ENCODE peak calls at places on chromosome 11, in seven cellular contexts. M is GM23338, H is astrocyte of the spinal cord, A is heart right ventricle, J is BJ, O is cardiac fibroblast, U is mucosa of descending colon. S is an unnamed sample.

GRCh38 chr11:94840209-94840608 is 72.1 kb downstream of the AMOTL1 start:
- DNase-seq in O (no peak), A (no peak), H (no peak), M (no peak), U (no peak), J (peak), S (no peak)

GRCh38 chr11:124814739-124815138 is 14.5 kb upstream of the MSANTD2 start:
- DNase-seq in M (no peak), U (no peak), J (no peak), H (no peak), O (no peak), A (no peak), S (no peak)

GRCh38 chr11:109853156-109853776 is 239.9 kb upstream of the ZC3H12C start:
- DNase-seq in H (peak), M (peak), J (peak), U (no peak), O (peak), A (no peak), S (peak)

GRCh38 chr11:106552694-106553203 is 465.5 kb downstream of the GUCY1A2 start:
- DNase-seq in O (no peak), M (no peak), J (no peak), A (no peak), H (no peak), U (no peak), S (no peak)

GRCh38 chr11:6572215-6572614 is 31.2 kb downstream of the RRP8 start:
- DNase-seq in M (no peak), H (peak), U (no peak), O (peak), J (peak), A (no peak), S (no peak)

GRCh38 chr11:16511109-16511806 is 154.9 kb upstream of the SOX6 start:
- DNase-seq in A (no peak), J (peak), H (peak), O (peak), M (no peak), U (no peak), S (no peak)

GRCh38 chr11:101470414-101470813 is 113.4 kb downstream of the TRPC6 start:
- DNase-seq in M (no peak), J (no peak), U (no peak), O (no peak), H (no peak), A (no peak), S (no peak)

GRCh38 chr11:58060535-58060934 is 29.8 kb downstream of the OR6Q1 start:
- DNase-seq in O (no peak), J (no peak), M (no peak), A (no peak), U (no peak), H (no peak), S (no peak)

GRCh38 chr11:108559904-108560303 is 33.7 kb downstream of the EXPH5 start:
- DNase-seq in A (no peak), H (peak), M (no peak), U (no peak), O (peak), J (peak), S (no peak)

GRCh38 chr11:12066799-12067508 is 43.4 kb upstream of the MICAL2 start:
- DNase-seq in H (peak), U (no peak), M (peak), A (no peak), O (peak), J (peak), S (no peak)

GRCh38 chr11:46122955-46123354 is 1.7 kb upstream of the PHF21A start:
- DNase-seq in J (no peak), M (no peak), H (peak), O (peak), A (no peak), U (no peak), S (no peak)

GRCh38 chr11:33534575-33534974 is 166.1 kb downstream of the C11orf91 start:
- DNase-seq in A (no peak), M (no peak), O (peak), U (no peak), H (peak), J (no peak), S (no peak)

GRCh38 chr11:6992026-6992425 is 28.1 kb downstream of the ZNF214 start:
- DNase-seq in J (no peak), H (peak), M (no peak), A (no peak), O (peak), U (no peak), S (no peak)

GRCh38 chr11:93487032-93487483 is 56.1 kb downstream of the SMCO4 start:
- DNase-seq in M (no peak), H (no peak), J (no peak), A (no peak), O (no peak), U (no peak), S (no peak)

GRCh38 chr11:117180020-117180419 is 1.5 kb downstream of the SIDT2 start:
- DNase-seq in M (no peak), J (no peak), H (no peak), A (no peak), U (no peak), O (no peak), S (no peak)

GRCh38 chr11:32033491-32033890 is 57.4 kb upstream of the RCN1 start:
- DNase-seq in U (no peak), M (no peak), H (no peak), J (no peak), A (no peak), O (peak), S (no peak)

GRCh38 chr11:33207408-33207985 is 46.2 kb upstream of the CSTF3 start:
- DNase-seq in M (no peak), A (peak), U (no peak), J (no peak), O (peak), H (peak), S (no peak)

GRCh38 chr11:35955636-35956035 is 11.8 kb downstream of the LDLRAD3 start:
- DNase-seq in J (no peak), A (no peak), O (no peak), U (no peak), H (no peak), M (no peak), S (no peak)

GRCh38 chr11:121231576-121232278 is 60.8 kb upstream of the SC5D start:
- DNase-seq in J (no peak), H (no peak), O (no peak), A (peak), U (no peak), M (no peak), S (no peak)

GRCh38 chr11:115324569-115325432 is 179.4 kb downstream of the CADM1 start:
- DNase-seq in U (no peak), A (peak), J (no peak), O (peak), M (peak), H (peak), S (peak)

GRCh38 chr11:20003357-20003756 is 156.9 kb downstream of the DBX1 start:
- DNase-seq in J (no peak), A (no peak), O (no peak), U (no peak), M (no peak), H (no peak), S (no peak)

GRCh38 chr11:108666373-108666772 is 1.5 kb downstream of the DDX10 start:
- DNase-seq in U (no peak), O (no peak), H (no peak), A (no peak), J (no peak), M (peak), S (peak)

GRCh38 chr11:122077459-122077858 is 38.6 kb downstream of the BLID start:
- DNase-seq in J (no peak), A (no peak), U (no peak), O (no peak), H (no peak), M (no peak), S (no peak)

GRCh38 chr11:82356316-82356715 is 377.3 kb downstream of the FAM181B start:
- DNase-seq in O (no peak), A (no peak), J (no peak), M (no peak), U (no peak), H (no peak), S (no peak)

GRCh38 chr11:47837292-47837691 is 10.9 kb downstream of the NUP160 start:
- DNase-seq in A (no peak), H (no peak), J (no peak), U (no peak), M (no peak), O (no peak), S (no peak)

GRCh38 chr11:47842749-47843148 is 5.4 kb downstream of the NUP160 start:
- DNase-seq in U (no peak), H (no peak), O (no peak), J (no peak), M (no peak), A (no peak), S (no peak)

GRCh38 chr11:47843354-47844060 is 4.6 kb downstream of the NUP160 start:
- DNase-seq in J (no peak), O (no peak), H (no peak), M (no peak), U (no peak), A (no peak), S (no peak)

GRCh38 chr11:47837929-47838328 is 10.2 kb downstream of the NUP160 start:
- DNase-seq in U (no peak), A (no peak), H (no peak), J (no peak), O (no peak), M (no peak), S (no peak)
- H3K4me3 ChIP-seq in U (no peak), A (no peak), H (no peak), J (no peak), O (no peak), M (no peak), S (no peak)

GRCh38 chr11:880447-880846 is 30.2 kb downstream of the CHID1 start:
- DNase-seq in H (no peak), O (no peak), M (no peak), J (no peak), U (no peak), A (no peak), S (no peak)
- TF ChIP-seq CTCF in H (no peak), O (peak), M (peak), J (no peak), U (no peak), A (no peak), S (no peak)

GRCh38 chr11:64008283-64008931 is 22.2 kb downstream of the OTUB1 start:
- DNase-seq in U (no peak), H (no peak), M (no peak), J (no peak), A (no peak), O (no peak), S (no peak)
- H3K4me3 ChIP-seq in U (no peak), H (no peak), M (peak), J (no peak), A (peak), O (no peak), S (no peak)

DNA sequence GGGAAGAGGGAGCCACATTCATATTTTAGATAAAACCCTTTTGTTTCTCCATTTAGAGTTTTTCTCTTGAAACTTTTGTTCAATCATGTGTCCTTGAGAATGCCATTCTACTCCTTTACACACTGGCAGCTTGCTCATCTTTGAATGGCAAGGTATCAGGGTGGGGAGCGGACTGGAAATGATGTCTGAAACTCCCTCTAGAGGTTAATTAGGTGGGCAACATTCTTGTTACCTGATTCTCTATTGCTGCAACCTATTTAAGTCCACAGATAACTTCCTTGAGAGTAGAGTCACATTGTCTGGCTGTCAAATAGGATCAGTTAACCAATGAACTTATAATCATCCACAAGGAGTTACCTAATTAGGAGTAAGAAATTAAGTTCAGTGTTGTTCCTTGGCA is 533.6 kb upstream of the API5 start:
- DNase-seq in O (no peak), A (no peak), H (no peak), J (no peak), M (peak), U (no peak), S (no peak)
- TF ChIP-seq CTCF in O (no peak), A (no peak), H (no peak), J (no peak), M (peak), U (no peak), S (no peak)

DNA sequence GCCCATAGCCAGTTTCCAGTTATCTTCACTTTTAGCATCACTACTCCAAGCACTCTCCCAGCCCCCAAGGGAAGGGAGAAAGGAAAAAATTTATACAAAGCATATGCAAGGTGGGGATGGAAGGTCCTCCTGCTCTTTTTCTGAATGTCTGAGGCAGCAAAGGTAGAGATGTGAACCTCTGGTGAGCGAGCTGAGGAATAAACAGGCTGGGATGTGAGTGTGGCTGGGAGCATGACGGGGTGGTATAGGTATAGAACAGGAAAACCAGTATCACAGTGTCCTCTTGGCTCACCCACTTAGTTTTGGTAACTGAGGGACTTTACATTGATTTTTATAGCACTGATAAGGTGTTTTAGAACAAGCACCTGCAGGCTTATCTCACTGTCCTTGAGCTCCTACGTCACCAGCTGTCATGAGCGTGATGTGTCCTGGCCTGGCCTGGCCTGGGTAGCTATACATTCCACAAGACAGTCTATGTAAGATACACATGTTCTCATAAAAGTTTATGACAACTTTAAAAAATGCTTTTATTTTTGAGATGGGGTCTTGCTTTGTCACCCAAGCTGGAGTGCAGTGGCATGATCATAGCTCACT is 10.3 kb upstream of the POLD3 start:
- DNase-seq in A (no peak), M (no peak), J (no peak), O (no peak), H (no peak), U (peak), S (no peak)
- H3K4me3 ChIP-seq in A (no peak), M (no peak), J (no peak), O (no peak), H (no peak), U (no peak), S (no peak)

DNA sequence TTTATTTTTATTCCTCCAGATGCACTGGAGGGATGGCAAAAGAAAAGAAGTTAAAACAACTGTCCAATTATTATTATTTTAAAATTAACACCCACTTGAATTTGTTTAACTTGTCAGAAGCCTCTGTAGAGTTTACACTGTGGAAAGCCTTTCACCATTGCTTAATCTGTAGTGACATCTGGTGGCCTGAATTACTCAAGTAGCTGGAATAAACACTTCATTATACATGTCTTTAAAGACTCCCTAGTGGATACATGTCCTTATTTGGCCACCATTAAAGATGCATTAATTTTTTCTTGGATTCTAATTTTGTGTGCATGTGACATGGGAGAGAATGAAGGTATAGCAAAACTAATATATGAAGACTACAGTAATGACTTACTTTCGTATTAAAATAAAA is 1496.5 kb downstream of the FAM181B start:
- DNase-seq in J (no peak), U (no peak), A (peak), H (peak), M (peak), O (peak), S (peak)
- TF ChIP-seq CTCF in J (no peak), U (no peak), A (peak), H (peak), M (peak), O (no peak), S (peak)

DNA sequence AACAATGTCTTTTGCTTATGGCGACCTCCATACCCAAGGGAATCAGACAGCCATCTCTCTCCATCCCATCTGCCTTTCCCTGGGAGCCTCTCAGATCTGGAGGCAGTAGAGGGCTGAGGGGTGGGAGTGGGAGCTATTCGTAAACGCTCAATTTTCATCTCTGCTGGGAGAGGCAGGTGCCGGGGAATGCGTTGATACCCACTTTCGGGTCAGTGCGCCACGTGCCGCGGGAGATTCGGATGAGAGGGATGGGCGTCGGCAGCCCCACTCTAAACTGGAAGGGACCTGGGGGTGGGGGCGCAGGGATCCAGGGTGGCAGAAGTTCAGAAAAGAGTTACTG is 1.4 kb downstream of the ADAMTS8 start:
- DNase-seq in O (no peak), H (no peak), M (no peak), J (no peak), U (no peak), A (no peak), S (no peak)
- H3K4me3 ChIP-seq in O (no peak), H (no peak), M (peak), J (no peak), U (no peak), A (peak), S (no peak)

GRCh38 chr11:68038226-68038717 is 553 bp upstream of the TCIRG1 start:
- DNase-seq in M (no peak), O (no peak), U (peak), H (no peak), A (no peak), J (no peak), S (no peak)

GRCh38 chr11:68037481-68038225 is 1.2 kb upstream of the TCIRG1 start:
- DNase-seq in A (no peak), U (peak), O (no peak), M (no peak), J (no peak), H (no peak), S (no peak)

GRCh38 chr11:68039526-68040086 is 781 bp downstream of the TCIRG1 start:
- DNase-seq in U (peak), M (peak), J (no peak), A (no peak), O (no peak), H (no peak), S (no peak)

GRCh38 chr11:68040121-68040956 is 1.5 kb downstream of the TCIRG1 start:
- DNase-seq in U (peak), H (peak), A (peak), M (peak), O (peak), J (no peak), S (peak)

GRCh38 chr11:68038718-68039525 is at the start of gene TCIRG1:
- DNase-seq in M (peak), H (peak), J (peak), A (peak), O (peak), U (peak), S (peak)
- TF ChIP-seq CTCF in M (peak), H (no peak), J (no peak), A (peak), O (no peak), U (no peak), S (no peak)

DNA sequence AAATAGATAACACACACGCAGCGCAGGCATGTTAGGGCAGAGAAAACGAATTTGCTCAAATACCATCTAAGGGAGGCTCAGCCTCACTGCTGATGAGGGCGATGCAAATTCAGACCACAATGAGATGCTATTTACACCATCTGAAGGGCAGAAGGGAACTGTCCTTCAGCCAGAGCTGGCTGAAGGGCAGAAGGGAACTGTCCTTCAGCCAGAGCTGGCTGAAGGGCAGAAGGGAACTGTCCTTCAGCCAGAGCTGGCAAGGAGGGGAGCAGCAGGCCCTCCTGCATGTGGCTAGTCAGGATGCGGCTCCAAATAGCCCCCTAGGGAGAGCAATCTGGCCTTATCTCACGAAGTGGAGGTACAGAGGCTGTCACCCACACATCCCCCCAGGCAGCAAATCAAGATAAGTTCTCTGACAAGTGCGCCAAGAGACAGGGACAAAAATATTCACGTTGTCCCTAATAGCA is 7.5 kb upstream of the SLC39A13 start:
- DNase-seq in U (no peak), A (no peak), O (no peak), J (no peak), H (no peak), M (no peak), S (peak)
- H3K4me3 ChIP-seq in U (no peak), A (peak), O (no peak), J (no peak), H (no peak), M (peak), S (peak)

S was measured in GM12865.